ENCODE peak calls at places on chromosomes 11 and 22, in seven cellular contexts. W is H9; A is activated naive CD4-positive, alpha-beta T cell treated with anti-CD3 and anti-CD28 coated beads, Interleukin-2, amount 50 U/mL, for 16 hours; U is CD8-positive, alpha-beta memory T cell; Y is NCI-H2171 treated with DMSO at 0.1 percent for 48 hours; D is activated T-helper 1 cell treated with anti-CD3 and anti-CD28 coated beads, Interleukin-12 subunit alpha, Interleukin-12 subunit beta, Interleukin-2, Interleukin-4 antibody, amounts not matched to agents 30 ng/mL and 10 ng/mL and 1 ng/mL, durations not matched to agents 14 hours and 24 hours and 36 hours; C is right atrium auricular region. P is an unnamed sample.

GRCh38 chr11:103326070-103326794 is 217.0 kb downstream of the DYNC2H1 start:
- DNase-seq in W (peak; percentile 78), A (no peak), U (peak; percentile 45), Y (peak; percentile 53), D (no peak), C (no peak), P (no peak)

GRCh38 chr11:95989780-95990179 is 65.9 kb upstream of the MTMR2 start:
- DNase-seq in W (no peak), A (no peak), U (no peak), Y (no peak), D (no peak), C (no peak), P (no peak)

GRCh38 chr11:116579857-116580727 is 192.7 kb downstream of the BUD13 start:
- DNase-seq in W (peak; percentile 60), A (no peak), U (no peak), Y (peak; percentile 62), D (no peak), C (no peak), P (peak; percentile 26)

GRCh38 chr11:124108158-124108557 is 7.1 kb upstream of the VWA5A start:
- DNase-seq in W (peak; percentile 38), A (no peak), U (no peak), Y (peak; percentile 2), D (no peak), C (no peak), P (no peak)

GRCh38 chr22:45196926-45197605 is 33.3 kb downstream of the NUP50 start:
- DNase-seq in W (no peak), A (no peak), U (no peak), Y (no peak), D (no peak), C (no peak), P (no peak)

GRCh38 chr11:78244080-78244479 is 55.4 kb downstream of the USP35 start:
- DNase-seq in W (no peak), A (no peak), U (no peak), Y (peak; percentile 57), D (no peak), C (no peak), P (no peak)

GRCh38 chr22:38566726-38567504 is 3.1 kb downstream of the DMC1 start:
- DNase-seq in W (no peak), A (no peak), U (no peak), Y (no peak), D (no peak), C (no peak), P (no peak)

GRCh38 chr22:47457021-47457420 is 694.6 kb downstream of the TBC1D22A start:
- DNase-seq in W (no peak), A (no peak), U (no peak), Y (no peak), D (no peak), C (no peak), P (no peak)

GRCh38 chr22:45905924-45906865 is 70.8 kb downstream of the WNT7B start:
- DNase-seq in W (no peak), A (no peak), U (no peak), Y (no peak), D (no peak), C (peak; percentile 61), P (no peak)

GRCh38 chr11:91296628-91297027 is 928.0 kb upstream of the FAT3 start:
- DNase-seq in W (no peak), A (no peak), U (no peak), Y (no peak), D (no peak), C (no peak), P (no peak)

GRCh38 chr11:86459682-86460460 is 85.2 kb downstream of the CCDC81 start:
- DNase-seq in W (peak; percentile 45), A (no peak), U (no peak), Y (no peak), D (no peak), C (no peak), P (no peak)

GRCh38 chr11:66652651-66653050 is 14.1 kb downstream of the RBM4 start:
- DNase-seq in W (no peak), A (no peak), U (no peak), Y (no peak), D (no peak), C (no peak), P (no peak)

GRCh38 chr11:47280860-47281259 is 10.9 kb downstream of the MADD start:
- DNase-seq in W (no peak), A (no peak), U (no peak), Y (no peak), D (no peak), C (no peak), P (no peak)

GRCh38 chr22:29636751-29637150 is 33.3 kb downstream of the NF2 start:
- DNase-seq in W (no peak), A (no peak), U (no peak), Y (no peak), D (no peak), C (no peak), P (no peak)

GRCh38 chr11:16603890-16604783 is 134.3 kb upstream of the C11orf58 start:
- DNase-seq in W (peak; percentile 45), A (no peak), U (no peak), Y (no peak), D (no peak), C (peak; percentile 75), P (no peak)

GRCh38 chr11:115613986-115614625 is 109.9 kb upstream of the CADM1 start:
- DNase-seq in W (no peak), A (no peak), U (no peak), Y (no peak), D (no peak), C (no peak), P (no peak)

GRCh38 chr22:45805413-45805812 is 133.8 kb downstream of the ATXN10 start:
- DNase-seq in W (no peak), A (no peak), U (no peak), Y (no peak), D (no peak), C (no peak), P (no peak)

GRCh38 chr11:11536650-11537049 is 85.2 kb downstream of the GALNT18 start:
- DNase-seq in W (no peak), A (no peak), U (no peak), Y (no peak), D (no peak), C (no peak), P (no peak)

GRCh38 chr11:36402568-36403181 is 106.6 kb downstream of the PRR5L start:
- DNase-seq in W (no peak), A (no peak), U (no peak), Y (no peak), D (no peak), C (no peak), P (no peak)

GRCh38 chr11:106708348-106708747 is 309.9 kb downstream of the GUCY1A2 start:
- DNase-seq in W (no peak), A (no peak), U (no peak), Y (no peak), D (no peak), C (no peak), P (no peak)

GRCh38 chr22:22397292-22397870 is 111.2 kb downstream of the ZNF280B start:
- DNase-seq in W (no peak), A (no peak), U (peak; percentile 4), Y (no peak), D (no peak), C (no peak), P (no peak)

GRCh38 chr11:39221739-39222138 is 2237.7 kb downstream of the LRRC4C start:
- DNase-seq in W (no peak), A (no peak), U (no peak), Y (no peak), D (no peak), C (no peak), P (no peak)

GRCh38 chr11:1297576-1298473 is 11.6 kb downstream of the TOLLIP start:
- DNase-seq in W (peak; percentile 13), A (no peak), U (no peak), Y (no peak), D (no peak), C (no peak), P (peak; percentile 58)

GRCh38 chr22:44550666-44551491 is 52.8 kb upstream of the RTL6 start:
- DNase-seq in W (no peak), A (no peak), U (no peak), Y (no peak), D (no peak), C (no peak), P (no peak)

GRCh38 chr11:103069367-103069766 is 22.6 kb downstream of the DCUN1D5 start:
- DNase-seq in W (no peak), A (no peak), U (no peak), Y (no peak), D (no peak), C (no peak), P (no peak)

P was measured in natural killer cell treated with Interleukin-12 subunit alpha and Interleukin-12 subunit beta and Interleukin-15 and Interleukin-18, amount 100 ng/mL, for 72 hours.